ENCODE peak calls at places on chromosomes 12 and 14, in five cellular contexts. D is cardiac fibroblast; Z is mesendoderm; A is uterus; C is CD8-positive, alpha-beta T cell. O is an unnamed sample.
A peak's percentile ranks its signal among the peaks of the same experiment; 100 is the strongest.

GRCh38 chr12:50597200-50598195 is 92.7 kb downstream of the DIP2B start:
- DNase-seq in D (peak; percentile 93), Z (peak; percentile 46), A (peak; percentile 44), C (no peak), O (peak; percentile 35)

GRCh38 chr12:109962388-109962787 is 33.8 kb downstream of the GIT2 start:
- DNase-seq in D (no peak), Z (peak; percentile 55), A (no peak), C (no peak), O (no peak)

GRCh38 chr12:5210179-5210917 is 166.7 kb downstream of the KCNA5 start:
- DNase-seq in D (no peak), Z (no peak), A (no peak), C (no peak), O (no peak)

GRCh38 chr12:121452356-121453021 is 52.6 kb downstream of the RNF34 start:
- DNase-seq in D (no peak), Z (no peak), A (peak; percentile 38), C (no peak), O (no peak)

GRCh38 chr12:53211476-53212381 is 4.7 kb upstream of the ITGB7 start:
- DNase-seq in D (no peak), Z (peak; percentile 62), A (no peak), C (no peak), O (peak; percentile 86)

GRCh38 chr12:104303538-104304151 is at the start of gene EID3:
- DNase-seq in D (peak; percentile 86), Z (peak; percentile 91), A (peak; percentile 86), C (peak; percentile 92), O (peak; percentile 96)

GRCh38 chr12:79983969-79984629 is 49.2 kb upstream of the PPP1R12A start:
- DNase-seq in D (peak; percentile 29), Z (no peak), A (no peak), C (no peak), O (no peak)

GRCh38 chr12:56629459-56630179 is 507 bp downstream of the BAZ2A start:
- DNase-seq in D (peak; percentile 27), Z (peak; percentile 35), A (peak; percentile 34), C (peak; percentile 61), O (no peak)

GRCh38 chr12:123269395-123269892 is 2.2 kb downstream of the CDK2AP1 start:
- DNase-seq in D (peak; percentile 66), Z (peak; percentile 90), A (peak; percentile 66), C (peak; percentile 61), O (peak; percentile 95)

DNA sequence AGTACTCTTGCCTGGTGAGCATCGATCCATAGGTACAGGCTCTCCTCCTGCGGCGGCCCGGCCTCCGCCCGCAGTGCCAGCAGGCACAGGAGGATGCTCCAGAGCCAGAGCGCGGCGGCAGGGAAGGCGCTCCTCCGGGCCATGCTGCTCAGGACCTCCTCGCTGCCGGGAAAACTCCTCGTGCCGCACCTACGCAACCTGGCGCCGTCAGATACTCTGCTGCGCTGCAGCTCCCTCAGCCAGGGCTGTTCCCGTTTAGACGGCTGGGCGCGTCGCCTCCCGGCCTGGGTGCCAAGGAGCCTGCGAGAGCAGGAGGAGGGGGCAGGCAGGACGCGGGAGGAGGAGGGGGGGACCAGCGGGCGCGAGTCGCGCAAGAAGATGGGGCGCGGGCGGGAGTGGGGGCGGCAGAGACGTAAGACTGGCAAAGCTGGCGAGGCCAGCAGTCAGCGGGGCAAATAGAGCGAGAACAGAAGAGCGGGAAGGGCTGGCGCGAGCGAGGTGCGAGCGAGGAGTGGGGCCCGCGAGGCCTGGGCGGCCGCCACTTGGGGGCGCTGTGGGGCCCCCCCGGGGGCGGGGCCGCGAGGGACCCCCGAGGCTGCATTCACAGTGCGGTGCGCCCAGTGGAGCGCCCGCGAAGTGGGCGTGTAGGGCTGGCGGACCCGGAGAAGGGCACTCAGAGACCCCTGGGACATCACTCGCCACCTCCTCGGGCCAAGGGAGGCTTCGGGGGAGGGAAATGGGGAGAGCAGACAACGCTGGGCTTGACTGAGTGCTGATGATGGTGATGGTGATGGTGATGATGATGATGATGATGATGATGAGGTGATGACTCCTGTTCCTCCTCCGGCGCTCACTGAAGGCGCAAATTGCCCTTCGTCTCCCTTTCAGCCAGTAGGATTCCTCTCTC is at the start of gene WIF1:
- DNase-seq in D (no peak), Z (peak; percentile 73), A (no peak), C (no peak), O (peak; percentile 84)
- H3K4me3 ChIP-seq in D (peak within 1 kb of the TSS; percentile 14), Z (no peak within 1 kb of the TSS), A (no peak within 1 kb of the TSS), C (peak within 1 kb of the TSS; percentile 49), O (peak within 1 kb of the TSS; percentile 41)

GRCh38 chr12:16608346-16608745 is 2.4 kb upstream of the LMO3 start:
- DNase-seq in D (no peak), Z (peak; percentile 15), A (no peak), C (no peak), O (no peak)
- H3K4me3 ChIP-seq in D (no peak overlapping the region), Z (no peak overlapping the region), A (no peak overlapping the region), C (no peak overlapping the region), O (no peak overlapping the region)

GRCh38 chr12:48903363-48903981 is 21.8 kb downstream of the FKBP11 start:
- DNase-seq in D (peak; percentile 81), Z (no peak), A (no peak), C (no peak), O (no peak)
- H3K4me3 ChIP-seq in D (no peak overlapping the region), Z (no peak overlapping the region), A (no peak overlapping the region), C (no peak overlapping the region), O (no peak overlapping the region)

GRCh38 chr12:108629156-108629555 is 4.5 kb downstream of the SELPLG start:
- DNase-seq in D (no peak), Z (no peak), A (no peak), C (no peak), O (no peak)
- H3K4me3 ChIP-seq in D (no peak overlapping the region), Z (no peak overlapping the region), A (no peak overlapping the region), C (peak overlapping the region; percentile 71), O (no peak overlapping the region)

GRCh38 chr14:104863923-104864266 is 1.2 kb upstream of the CEP170B start:
- DNase-seq in D (no peak), Z (peak; percentile 57), A (no peak), C (no peak), O (no peak)
- H3K4me3 ChIP-seq in D (peak overlapping the region; percentile 40), Z (peak overlapping the region; percentile 27), A (no peak overlapping the region), C (no peak overlapping the region), O (peak overlapping the region; percentile 83)

DNA sequence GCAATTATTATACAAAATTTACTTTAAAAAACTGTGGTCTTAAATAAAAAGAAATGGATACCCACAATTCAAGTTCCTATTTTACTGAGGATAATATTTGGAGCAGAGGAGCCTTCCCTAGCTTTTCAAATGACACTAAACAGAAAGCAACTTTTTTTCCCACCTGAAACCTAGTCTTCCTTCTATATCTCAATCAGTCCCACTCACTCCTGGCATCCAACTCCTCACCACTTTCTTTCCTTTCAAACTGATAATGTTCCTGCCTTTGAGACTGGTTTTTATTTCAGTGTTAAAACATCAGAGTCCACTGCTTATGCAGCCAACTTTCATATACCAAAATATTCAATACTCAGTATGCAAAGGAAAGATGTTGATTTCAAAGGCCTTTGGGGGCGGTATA is 225.6 kb downstream of the GXYLT1 start:
- DNase-seq in D (no peak), Z (no peak), A (no peak), C (no peak), O (no peak)
- H3K4me3 ChIP-seq in D (no peak overlapping the region), Z (no peak overlapping the region), A (no peak overlapping the region), C (no peak overlapping the region), O (no peak overlapping the region)

DNA sequence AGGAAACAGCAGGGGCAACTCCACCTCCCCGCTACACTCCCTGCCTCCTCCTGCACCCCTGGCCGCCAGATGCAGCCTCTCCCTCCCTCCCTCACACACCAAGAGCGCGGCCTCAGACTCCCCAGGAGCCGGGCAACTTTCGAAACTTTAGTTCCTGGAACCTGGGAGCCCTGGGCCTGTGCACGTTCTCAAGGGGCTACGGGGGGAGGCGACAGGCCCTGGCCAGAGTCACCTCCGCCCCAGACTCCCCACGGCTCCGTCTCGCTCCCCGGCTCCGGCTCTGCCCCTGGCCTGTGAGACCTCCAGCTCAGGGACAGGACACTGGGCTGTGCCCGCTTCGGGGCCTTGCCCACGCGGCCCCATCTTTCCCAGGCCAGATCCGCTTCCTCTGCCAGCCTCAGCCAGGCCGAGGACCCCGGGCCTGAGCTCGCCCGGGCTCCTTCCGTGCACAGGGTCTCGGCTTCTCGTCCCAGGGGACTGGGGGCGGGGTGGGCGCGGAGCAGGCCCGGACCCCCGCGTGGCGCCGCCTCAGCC is 5.5 kb downstream of the AMN start:
- DNase-seq in D (no peak), Z (peak; percentile 61), A (no peak), C (peak; percentile 57), O (peak; percentile 87)
- H3K4me3 ChIP-seq in D (peak overlapping the region; percentile 37), Z (peak overlapping the region; percentile 72), A (peak overlapping the region; percentile 13), C (peak overlapping the region; percentile 70), O (peak overlapping the region; percentile 76)

GRCh38 chr14:92976268-92976667 is 53.3 kb downstream of the CHGA start:
- DNase-seq in D (no peak), Z (no peak), A (no peak), C (no peak), O (no peak)

GRCh38 chr14:92974541-92975345 is 51.8 kb downstream of the CHGA start:
- DNase-seq in D (no peak), Z (no peak), A (no peak), C (no peak), O (no peak)

GRCh38 chr14:92973265-92973797 is 50.4 kb downstream of the CHGA start:
- DNase-seq in D (peak; percentile 69), Z (peak; percentile 76), A (peak; percentile 93), C (no peak), O (peak; percentile 94)

GRCh38 chr14:92971601-92972180 is 48.7 kb downstream of the CHGA start:
- DNase-seq in D (no peak), Z (no peak), A (no peak), C (no peak), O (no peak)

DNA sequence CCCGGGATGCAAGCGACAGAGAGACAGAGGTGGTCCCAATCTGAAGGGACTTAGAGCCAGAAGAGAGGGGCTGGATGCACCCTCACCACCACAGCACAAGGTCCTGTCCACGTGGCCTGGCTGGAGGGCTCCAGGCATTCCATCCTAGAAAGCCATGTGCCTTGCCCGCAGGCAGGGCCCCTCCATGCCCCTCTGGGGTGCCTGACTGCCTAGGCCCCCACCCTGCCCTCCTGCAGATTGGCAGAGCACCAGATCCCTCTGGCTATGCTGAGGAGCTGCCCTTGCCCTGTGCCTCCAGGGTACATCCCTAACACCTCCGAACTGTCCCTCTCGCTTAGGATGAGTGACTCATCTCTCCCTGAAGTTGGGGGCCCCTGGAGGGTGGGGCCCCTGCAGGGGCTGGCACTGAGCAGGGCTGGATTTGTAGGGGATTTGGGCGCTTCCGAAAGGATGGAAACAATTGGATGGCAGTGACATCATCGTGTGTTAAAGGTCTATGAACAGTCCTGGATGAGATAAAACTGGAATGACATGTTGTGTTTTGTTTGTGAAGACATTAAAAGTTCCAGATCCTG is 50.9 kb downstream of the CHGA start:
- DNase-seq in D (no peak), Z (no peak), A (peak; percentile 62), C (no peak), O (no peak)
- H3K4me3 ChIP-seq in D (no peak overlapping the region), Z (no peak overlapping the region), A (no peak overlapping the region), C (no peak overlapping the region), O (no peak overlapping the region)